ENCODE peak calls at places on chromosome 22, in four cellular contexts. One of them, this sample, is unnamed.

GRCh38 chr22:36009085-36009484 is 19.5 kb downstream of the RBFOX2 start:
- DNase-seq in NCI-H1436: no peak
- DNase-seq in EL: peak
- DNase-seq in H9: no peak
- DNase-seq in this sample: no peak

GRCh38 chr22:40819741-40820140 is 595 bp upstream of the SLC25A17 start:
- DNase-seq in NCI-H1436: peak
- DNase-seq in EL: peak
- DNase-seq in H9: no peak
- DNase-seq in this sample: no peak

GRCh38 chr22:48539261-48539660 is 1288.4 kb downstream of the BRD1 start:
- DNase-seq in NCI-H1436: no peak
- DNase-seq in EL: no peak
- DNase-seq in H9: no peak
- DNase-seq in this sample: no peak

GRCh38 chr22:26542831-26543230 is 30.6 kb upstream of the TFIP11 start:
- DNase-seq in NCI-H1436: no peak
- DNase-seq in EL: no peak
- DNase-seq in H9: no peak
- DNase-seq in this sample: no peak

GRCh38 chr22:18013436-18013835 is 10.9 kb downstream of the MICAL3 start:
- DNase-seq in NCI-H1436: no peak
- DNase-seq in EL: no peak
- DNase-seq in H9: no peak
- DNase-seq in this sample: no peak

GRCh38 chr22:30347255-30347892 is 9.3 kb downstream of the SF3A1 start:
- DNase-seq in NCI-H1436: no peak
- DNase-seq in EL: no peak
- DNase-seq in H9: no peak
- DNase-seq in this sample: no peak

GRCh38 chr22:23769321-23769965 is 1.7 kb upstream of the CHCHD10 start:
- DNase-seq in NCI-H1436: no peak
- DNase-seq in EL: no peak
- DNase-seq in H9: no peak
- DNase-seq in this sample: no peak

GRCh38 chr22:24423519-24424000 is 3.8 kb upstream of the ADORA2A start:
- DNase-seq in NCI-H1436: peak
- DNase-seq in EL: peak
- DNase-seq in H9: peak
- DNase-seq in this sample: peak

GRCh38 chr22:45192701-45193187 is 29.0 kb downstream of the NUP50 start:
- DNase-seq in NCI-H1436: no peak
- DNase-seq in EL: no peak
- DNase-seq in H9: peak
- DNase-seq in this sample: peak

GRCh38 chr22:41966607-41967240 is 2.5 kb upstream of the SEPTIN3 start:
- DNase-seq in NCI-H1436: peak
- DNase-seq in EL: peak
- DNase-seq in H9: peak
- DNase-seq in this sample: peak

GRCh38 chr22:35811670-35812069 is 94.0 kb downstream of the APOL5 start:
- DNase-seq in NCI-H1436: no peak
- DNase-seq in EL: no peak
- DNase-seq in H9: no peak
- DNase-seq in this sample: no peak

GRCh38 chr22:33210129-33210784 is 152.1 kb upstream of the SYN3 start:
- DNase-seq in NCI-H1436: peak
- DNase-seq in EL: peak
- DNase-seq in H9: peak
- DNase-seq in this sample: peak

GRCh38 chr22:38180841-38181452 is 683 bp downstream of the PLA2G6 start:
- DNase-seq in NCI-H1436: no peak
- DNase-seq in EL: no peak
- DNase-seq in H9: no peak
- DNase-seq in this sample: peak

GRCh38 chr22:20046730-20047129 is 25.8 kb downstream of the TANGO2 start:
- DNase-seq in NCI-H1436: no peak
- DNase-seq in EL: no peak
- DNase-seq in H9: no peak
- DNase-seq in this sample: no peak

GRCh38 chr22:16824718-16825687 is at the start of gene XKR3:
- DNase-seq in NCI-H1436: no peak
- DNase-seq in EL: no peak
- DNase-seq in H9: no peak
- DNase-seq in this sample: no peak

GRCh38 chr22:26619510-26619909 is 1.7 kb upstream of the CRYBB1 start:
- DNase-seq in NCI-H1436: no peak
- DNase-seq in EL: no peak
- DNase-seq in H9: no peak
- DNase-seq in this sample: no peak

GRCh38 chr22:26182723-26183122 is 13.5 kb downstream of the SEZ6L start:
- DNase-seq in NCI-H1436: no peak
- DNase-seq in EL: no peak
- DNase-seq in H9: no peak
- DNase-seq in this sample: no peak

GRCh38 chr22:41966225-41966606 is 3.0 kb upstream of the SEPTIN3 start:
- DNase-seq in NCI-H1436: no peak
- DNase-seq in EL: no peak
- DNase-seq in H9: no peak
- DNase-seq in this sample: no peak

GRCh38 chr22:32619614-32620426 is 145.2 kb downstream of the FBXO7 start:
- DNase-seq in NCI-H1436: no peak
- DNase-seq in EL: peak
- DNase-seq in H9: no peak
- DNase-seq in this sample: no peak

GRCh38 chr22:36022162-36022561 is 6.5 kb downstream of the RBFOX2 start:
- DNase-seq in NCI-H1436: no peak
- DNase-seq in EL: peak
- DNase-seq in H9: no peak
- DNase-seq in this sample: no peak

GRCh38 chr22:38782402-38783094 is 11.4 kb downstream of the DNAL4 start:
- DNase-seq in NCI-H1436: no peak
- DNase-seq in EL: peak
- DNase-seq in H9: no peak
- DNase-seq in this sample: peak

GRCh38 chr22:20583471-20583922 is 76.1 kb downstream of the MED15 start:
- DNase-seq in NCI-H1436: no peak
- DNase-seq in EL: no peak
- DNase-seq in H9: peak
- DNase-seq in this sample: no peak

GRCh38 chr22:23065495-23066122 is 4.7 kb upstream of the GNAZ start:
- DNase-seq in NCI-H1436: no peak
- DNase-seq in EL: no peak
- DNase-seq in H9: peak
- DNase-seq in this sample: no peak

GRCh38 chr22:20245577-20246367 is 22.3 kb downstream of the RTN4R start:
- DNase-seq in NCI-H1436: no peak
- DNase-seq in EL: no peak
- DNase-seq in H9: no peak
- DNase-seq in this sample: peak

GRCh38 chr22:25700996-25701815 is 40.8 kb upstream of the MYO18B start:
- DNase-seq in NCI-H1436: no peak
- DNase-seq in EL: no peak
- DNase-seq in H9: no peak
- DNase-seq in this sample: no peak

This sample was measured in ELF-1.